ENCODE peak calls at places on chromosomes 12 and 14, in ten cellular contexts. E is natural killer cell, Z is heart right ventricle, M is coronary artery, V is tibial nerve, U is cardiac fibroblast, W is D721Med, I is epithelial cell of esophagus, Q is stomach, N is neural crest cell. O is an unnamed sample.
A peak's percentile ranks its signal among the peaks of the same experiment; 100 is the strongest.

GRCh38 chr14:29857545-29857944 is 70.1 kb downstream of the PRKD1 start:
- DNase-seq in E (no peak), Z (no peak), M (no peak), V (no peak), U (no peak), W (no peak), I (no peak), Q (no peak), N (no peak), O (no peak)

GRCh38 chr12:1185460-1186182 is 194.6 kb downstream of the ERC1 start:
- DNase-seq in E (no peak), Z (no peak), M (no peak), V (no peak), U (no peak), W (no peak), I (no peak), Q (no peak), N (no peak), O (no peak)

GRCh38 chr12:74337951-74338350 is 199.7 kb upstream of the ATXN7L3B start:
- DNase-seq in E (no peak), Z (no peak), M (no peak), V (no peak), U (peak; percentile 20), W (no peak), I (peak; percentile 81), Q (no peak), N (no peak), O (no peak)

GRCh38 chr12:82479511-82479910 is 121.2 kb downstream of the METTL25 start:
- DNase-seq in E (no peak), Z (no peak), M (no peak), V (no peak), U (peak; percentile 79), W (no peak), I (peak; percentile 73), Q (no peak), N (no peak), O (no peak)

GRCh38 chr12:117986705-117987469 is 18.1 kb upstream of the KSR2 start:
- DNase-seq in E (no peak), Z (no peak), M (no peak), V (no peak), U (no peak), W (no peak), I (peak; percentile 72), Q (no peak), N (no peak), O (no peak)

GRCh38 chr12:93518725-93519124 is 51.4 kb downstream of the MRPL42 start:
- DNase-seq in E (no peak), Z (no peak), M (no peak), V (no peak), U (peak; percentile 40), W (no peak), I (peak; percentile 18), Q (no peak), N (no peak), O (no peak)

GRCh38 chr12:6613776-6614512 is 6.8 kb upstream of the CHD4 start:
- DNase-seq in E (peak; percentile 72), Z (peak; percentile 89), M (peak; percentile 97), V (peak; percentile 86), U (peak; percentile 99), W (peak; percentile 68), I (peak; percentile 73), Q (peak; percentile 90), N (peak; percentile 85), O (peak; percentile 86)

GRCh38 chr14:90091393-90091792 is 29.6 kb downstream of the KCNK13 start:
- DNase-seq in E (no peak), Z (no peak), M (no peak), V (no peak), U (peak; percentile 84), W (no peak), I (no peak), Q (no peak), N (no peak), O (no peak)

DNA sequence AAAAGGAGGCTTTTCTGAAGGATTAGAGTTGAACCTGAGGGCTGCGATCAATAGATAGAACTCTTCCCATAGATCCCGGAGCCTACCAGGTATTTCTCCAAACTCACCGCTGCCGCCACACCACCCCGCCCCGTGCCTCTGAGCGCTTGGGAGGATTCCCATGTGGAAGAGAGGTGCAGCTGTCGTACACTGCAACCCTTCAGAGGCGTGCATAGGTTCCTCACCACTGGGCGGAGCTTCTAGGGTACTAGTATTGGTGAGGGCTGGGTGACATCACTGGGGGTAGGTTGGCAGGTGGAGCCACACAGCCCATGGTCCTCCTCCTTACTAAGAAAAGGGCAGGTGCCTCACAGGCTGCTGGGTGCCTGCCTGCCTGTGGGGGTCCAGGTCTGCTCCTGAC is 127.0 kb downstream of the TSPAN9 start:
- DNase-seq in E (no peak), Z (no peak), M (no peak), V (no peak), U (no peak), W (no peak), I (peak; percentile 50), Q (no peak), N (no peak), O (no peak)
- TF ChIP-seq CTCF in E (no peak), Z (no peak), M (no peak), V (no peak), U (no peak), W (no peak), I (peak; percentile 22), Q (no peak), N (no peak), O (no peak)

GRCh38 chr12:53453953-53454640 is 2.2 kb downstream of the PCBP2 start:
- DNase-seq in E (no peak), Z (no peak), M (no peak), V (no peak), U (no peak), W (no peak), I (no peak), Q (no peak), N (no peak), O (no peak)

GRCh38 chr12:53450936-53451335 is 966 bp upstream of the PCBP2 start:
- DNase-seq in E (no peak), Z (no peak), M (no peak), V (no peak), U (no peak), W (no peak), I (no peak), Q (no peak), N (no peak), O (no peak)

GRCh38 chr12:53454710-53455109 is 2.8 kb downstream of the PCBP2 start:
- DNase-seq in E (no peak), Z (no peak), M (peak; percentile 22), V (no peak), U (no peak), W (peak; percentile 41), I (no peak), Q (no peak), N (no peak), O (no peak)

GRCh38 chr12:53451661-53452158 is at the start of gene PCBP2:
- DNase-seq in E (peak; percentile 93), Z (peak; percentile 97), M (peak; percentile 99), V (peak; percentile 92), U (peak; percentile 100), W (peak; percentile 79), I (peak; percentile 100), Q (peak; percentile 97), N (peak; percentile 96), O (peak; percentile 94)

DNA sequence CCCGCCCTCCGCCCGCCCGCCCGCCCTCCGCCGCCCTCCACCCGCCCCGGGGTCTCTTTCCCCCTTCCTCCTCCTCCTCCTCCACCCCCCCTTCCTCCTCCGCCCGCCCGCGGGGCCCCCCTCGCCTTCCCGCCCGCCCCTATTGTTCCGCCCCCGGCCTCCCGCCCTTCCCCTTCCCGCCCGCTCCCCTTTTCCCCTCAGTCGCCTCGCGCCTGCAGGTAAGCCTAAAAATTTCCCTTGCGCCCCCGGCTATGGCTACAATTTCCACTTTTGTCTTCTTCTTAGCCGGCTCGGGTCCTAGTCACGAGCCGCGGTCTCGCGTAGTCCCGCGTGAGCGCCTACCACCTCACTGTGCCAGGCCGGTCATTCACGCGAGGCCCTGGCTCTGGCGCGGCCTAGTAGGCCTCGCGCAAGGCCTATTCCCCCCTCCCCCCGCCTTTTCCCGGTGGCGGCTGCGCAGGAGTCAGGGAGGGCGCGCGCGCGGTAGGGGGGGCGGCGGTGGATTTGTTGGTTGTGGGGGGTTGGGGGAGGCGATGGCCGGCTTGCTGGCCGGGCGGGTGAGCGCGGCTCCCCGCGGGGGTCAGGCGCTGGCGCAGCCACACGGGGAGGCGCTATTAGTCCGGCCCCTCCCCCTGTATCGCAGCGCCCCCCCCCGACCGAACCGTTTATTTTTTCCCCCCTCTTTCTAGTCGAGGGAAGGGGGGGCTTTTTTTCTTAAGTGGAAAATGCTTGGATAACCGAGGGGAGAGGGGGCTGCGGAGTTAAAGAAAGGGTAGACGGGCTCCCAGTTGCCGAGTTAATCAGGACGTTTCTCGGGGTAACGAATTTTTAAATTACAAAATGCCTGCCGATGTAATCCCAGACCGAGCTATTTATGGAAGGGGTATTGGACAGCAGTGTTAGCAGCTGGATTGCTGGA is 516 bp downstream of the PCBP2 start:
- DNase-seq in E (peak; percentile 84), Z (peak; percentile 88), M (peak; percentile 93), V (peak; percentile 82), U (peak; percentile 93), W (no peak), I (peak; percentile 75), Q (peak; percentile 86), N (peak; percentile 80), O (peak; percentile 82)
- TF ChIP-seq CTCF in E (peak; percentile 54), Z (no peak), M (no peak), V (peak; percentile 3), U (no peak), W (peak; percentile 23), I (no peak), Q (peak; percentile 17), N (no peak), O (peak; percentile 15)

DNA sequence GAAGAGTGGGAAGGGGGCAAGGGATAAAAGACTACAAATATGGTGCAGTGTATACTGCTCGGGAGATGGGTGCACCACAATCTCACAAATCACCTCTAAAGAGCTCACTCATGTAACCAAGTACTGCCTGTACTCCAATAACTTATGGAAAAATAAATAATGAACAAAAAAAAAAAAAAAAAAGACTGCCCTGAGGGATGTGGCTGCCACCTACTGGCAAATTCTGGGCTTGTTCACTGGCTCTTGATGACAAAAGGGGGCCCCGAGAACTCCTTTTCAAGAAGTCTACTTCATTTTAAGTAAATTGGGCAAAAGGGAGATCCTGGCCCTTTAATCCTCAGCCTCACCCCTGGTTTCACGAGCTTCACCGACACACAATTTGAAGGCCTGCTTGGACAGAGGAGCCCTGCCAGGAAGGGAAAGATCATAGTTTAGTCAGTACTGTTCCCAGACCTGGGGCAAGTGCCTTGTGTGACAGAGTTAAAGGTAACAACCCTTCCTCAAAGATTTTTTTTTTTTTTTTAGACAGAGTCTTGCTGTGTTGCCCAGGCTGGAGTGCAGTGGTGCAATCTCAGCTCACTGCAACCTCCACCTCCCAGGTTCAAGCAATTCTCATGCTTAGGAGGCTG is 26.1 kb upstream of the STAC3 start:
- DNase-seq in E (no peak), Z (no peak), M (no peak), V (no peak), U (peak; percentile 57), W (no peak), I (peak; percentile 16), Q (peak; percentile 57), N (no peak), O (no peak)
- TF ChIP-seq CTCF in E (peak; percentile 2), Z (no peak), M (no peak), V (no peak), U (peak; percentile 58), W (peak; percentile 35), I (peak; percentile 16), Q (peak; percentile 33), N (peak; percentile 51), O (no peak)

DNA sequence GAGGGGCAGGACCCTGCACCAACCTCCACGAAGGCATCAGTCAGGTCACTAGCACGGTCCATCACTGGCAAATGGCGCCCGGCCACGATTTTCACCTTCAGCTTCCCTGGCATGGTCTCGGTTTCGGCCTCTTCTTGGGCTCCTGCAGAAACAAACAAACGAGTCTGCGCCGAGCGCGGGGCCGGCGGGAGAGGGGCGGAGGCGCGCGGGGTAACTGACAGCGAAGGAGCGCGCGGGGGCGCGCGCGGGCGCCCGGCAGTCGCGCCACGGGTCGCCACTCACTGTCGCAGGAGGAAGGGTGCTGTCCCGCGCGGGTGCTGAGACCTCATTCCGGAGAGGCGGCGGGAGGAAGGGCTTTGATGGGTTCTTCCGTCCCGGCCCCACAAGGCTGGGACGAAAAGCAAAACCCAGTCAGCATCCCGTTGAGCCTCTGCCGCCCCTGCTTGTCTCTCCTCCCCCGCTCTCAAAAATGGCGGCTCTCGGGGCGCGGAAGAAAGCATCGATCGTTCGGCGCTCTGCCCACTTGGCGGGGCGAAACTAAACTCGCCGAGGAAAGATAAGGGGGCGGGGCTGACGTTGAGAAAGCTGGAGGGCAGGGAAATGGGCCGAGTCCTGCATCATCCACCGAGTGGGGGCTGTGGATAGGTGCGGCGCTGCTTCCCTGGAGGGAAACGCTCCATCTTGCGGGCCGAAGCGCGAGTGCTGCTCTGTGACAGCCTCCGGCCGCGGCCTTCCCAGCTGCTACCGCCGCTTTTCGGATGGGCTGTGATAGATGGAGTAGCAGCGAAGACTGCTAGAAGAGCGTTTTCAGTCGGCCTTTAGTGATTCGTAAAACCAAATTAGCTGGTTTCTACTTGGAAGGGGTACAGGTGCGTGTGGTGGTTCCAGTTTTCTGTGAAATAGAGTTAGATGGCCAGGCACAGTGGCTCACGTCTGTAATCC is at the start of gene C2CD5:
- DNase-seq in E (peak; percentile 89), Z (peak; percentile 96), M (peak; percentile 97), V (peak; percentile 97), U (peak; percentile 98), W (peak; percentile 52), I (peak; percentile 98), Q (peak; percentile 97), N (peak; percentile 92), O (peak; percentile 88)
- TF ChIP-seq CTCF in E (peak; percentile 25), Z (no peak), M (peak; percentile 28), V (peak; percentile 45), U (peak; percentile 56), W (peak; percentile 24), I (peak; percentile 30), Q (peak; percentile 9), N (peak; percentile 46), O (peak; percentile 20)

O was measured in mesothelial cell of epicardium.